ENCODE peak calls at places on chromosomes 7 and 10, in four cellular contexts. A is stimulated activated CD4-positive, alpha-beta T cell treated with anti-CD3 and anti-CD28 coated beads, Interleukin-2, amount 100 ng/mL, for 24 hours; Y is glutamatergic neuron; B is activated T-helper 9 cell treated with anti-CD3 and anti-CD28 coated beads, Interleukin-2, amount 50 U/mL, for 16 hours. K is an unnamed sample.

GRCh38 chr7:79982151-79982770 is 152.4 kb upstream of the GNAI1 start:
- DNase-seq in A (no peak), Y (no peak), B (no peak), K (no peak)

GRCh38 chr10:49300140-49300974 is 1.4 kb downstream of the C10orf71 start:
- DNase-seq in A (no peak), Y (no peak), B (no peak), K (no peak)

GRCh38 chr10:102555781-102556328 is 52.1 kb downstream of the SUFU start:
- DNase-seq in A (no peak), Y (no peak), B (no peak), K (no peak)

GRCh38 chr7:79298145-79298760 is 155.2 kb downstream of the MAGI2 start:
- DNase-seq in A (no peak), Y (peak; percentile 23), B (no peak), K (no peak)

GRCh38 chr7:149220534-149220933 is 18.9 kb upstream of the ZNF212 start:
- DNase-seq in A (no peak), Y (no peak), B (no peak), K (no peak)

GRCh38 chr10:4240641-4241197 is 455.7 kb upstream of the KLF6 start:
- DNase-seq in A (no peak), Y (no peak), B (no peak), K (peak; percentile 6)

GRCh38 chr7:122688385-122688998 is 10.4 kb downstream of the RNF133 start:
- DNase-seq in A (no peak), Y (no peak), B (no peak), K (no peak)

GRCh38 chr7:102953421-102953820 is 40.6 kb downstream of the LRRC17 start:
- DNase-seq in A (no peak), Y (no peak), B (no peak), K (no peak)

GRCh38 chr7:5525271-5526189 is 101.9 kb upstream of the TNRC18 start:
- DNase-seq in A (peak; percentile 59), Y (no peak), B (no peak), K (peak; percentile 78)

GRCh38 chr7:98329100-98329871 is 47.8 kb downstream of the BRI3 start:
- DNase-seq in A (no peak), Y (no peak), B (no peak), K (no peak)

GRCh38 chr7:35878356-35878755 is 77.5 kb downstream of the SEPTIN7 start:
- DNase-seq in A (no peak), Y (no peak), B (no peak), K (no peak)

GRCh38 chr10:93819520-93819919 is 61.8 kb downstream of the LGI1 start:
- DNase-seq in A (no peak), Y (no peak), B (no peak), K (no peak)

GRCh38 chr7:68434857-68435256 is 1163.4 kb upstream of the AUTS2 start:
- DNase-seq in A (no peak), Y (no peak), B (no peak), K (no peak)

GRCh38 chr7:148726385-148726784 is 27.7 kb downstream of the CUL1 start:
- DNase-seq in A (no peak), Y (no peak), B (no peak), K (no peak)

GRCh38 chr10:74745449-74745848 is 81.0 kb upstream of the KAT6B start:
- DNase-seq in A (no peak), Y (no peak), B (no peak), K (no peak)

GRCh38 chr10:13920031-13920430 is 333.3 kb downstream of the PRPF18 start:
- DNase-seq in A (no peak), Y (no peak), B (no peak), K (no peak)

GRCh38 chr10:3169271-3169670 is 3.3 kb downstream of the PITRM1 start:
- DNase-seq in A (no peak), Y (no peak), B (no peak), K (no peak)

GRCh38 chr10:97538401-97538800 is 34.2 kb upstream of the ANKRD2 start:
- DNase-seq in A (no peak), Y (no peak), B (no peak), K (no peak)

GRCh38 chr7:38229386-38229785 is 44.0 kb downstream of the TARP start:
- DNase-seq in A (no peak), Y (no peak), B (no peak), K (no peak)

GRCh38 chr10:3363316-3364070 is 190.9 kb upstream of the PITRM1 start:
- DNase-seq in A (no peak), Y (no peak), B (no peak), K (no peak)

GRCh38 chr10:133379152-133379800 is at the start of gene PAOX:
- DNase-seq in A (peak; percentile 70), Y (peak; percentile 79), B (peak; percentile 55), K (peak; percentile 84)

GRCh38 chr7:23544913-23545354 is 13.2 kb upstream of the TRA2A start:
- DNase-seq in A (no peak), Y (no peak), B (no peak), K (no peak)

GRCh38 chr10:49484501-49485230 is 54.3 kb downstream of the ERCC6 start:
- DNase-seq in A (no peak), Y (no peak), B (no peak), K (no peak)

GRCh38 chr10:35585903-35586535 is 19.1 kb upstream of the GJD4 start:
- DNase-seq in A (no peak), Y (no peak), B (no peak), K (no peak)

GRCh38 chr7:39461263-39461662 is 104.9 kb upstream of the YAE1 start:
- DNase-seq in A (no peak), Y (no peak), B (no peak), K (no peak)

GRCh38 chr10:61325596-61325995 is 127.6 kb downstream of the TMEM26 start:
- DNase-seq in A (no peak), Y (no peak), B (no peak), K (no peak)

GRCh38 chr10:122688293-122688989 is 11.2 kb downstream of the C10orf120 start:
- DNase-seq in A (no peak), Y (no peak), B (no peak), K (no peak)

GRCh38 chr10:47323087-47323486 is 833 bp downstream of the GDF2 start:
- DNase-seq in A (no peak), Y (no peak), B (no peak), K (no peak)

GRCh38 chr7:104758504-104758903 is 255.5 kb upstream of the KMT2E start:
- DNase-seq in A (no peak), Y (no peak), B (no peak), K (no peak)

GRCh38 chr7:55255501-55256445 is 109.4 kb upstream of the LANCL2 start:
- DNase-seq in A (peak; percentile 84), Y (peak; percentile 91), B (peak; percentile 68), K (peak; percentile 82)

GRCh38 chr7:122438001-122438400 is 133.5 kb upstream of the FEZF1 start:
- DNase-seq in A (no peak), Y (no peak), B (no peak), K (no peak)